ENCODE peak calls at places on chromosomes 4 and X, in eight cellular contexts. Z is GM23248; A is endodermal cell; V is HCT116; K is aorta; R is CD4-positive, CD25-positive, alpha-beta regulatory T cell; O is hepatocyte; N is CD8-positive, alpha-beta memory T cell. S is an unnamed sample.

GRCh38 chr4:41323706-41324105 is 67.0 kb downstream of the UCHL1 start:
- DNase-seq in Z (no peak), A (no peak), V (no peak), K (no peak), R (no peak), O (no peak), N (no peak), S (peak)

GRCh38 chrX:139739138-139739537 is 31.2 kb upstream of the MCF2 start:
- DNase-seq in Z (peak), A (no peak), V (no peak), K (no peak), R (no peak), O (no peak), N (no peak), S (no peak)

GRCh38 chrX:92213781-92214180 is 434.6 kb downstream of the PCDH11X start:
- DNase-seq in Z (no peak), A (no peak), V (no peak), K (no peak), R (no peak), O (no peak), N (no peak), S (no peak)

GRCh38 chr4:173211838-173212237 is 43.2 kb downstream of the GALNT7 start:
- DNase-seq in Z (peak), A (no peak), V (peak), K (no peak), R (no peak), O (peak), N (no peak), S (peak)

GRCh38 chr4:147981305-147981704 is 249.4 kb downstream of the ARHGAP10 start:
- DNase-seq in Z (peak), A (no peak), V (no peak), K (no peak), R (no peak), O (no peak), N (no peak), S (no peak)

GRCh38 chr4:7045961-7046921 is 3.1 kb downstream of the TADA2B start:
- DNase-seq in Z (peak), A (peak), V (no peak), K (peak), R (no peak), O (no peak), N (no peak), S (no peak)

GRCh38 chr4:8897768-8898167 is 26.1 kb upstream of the HMX1 start:
- DNase-seq in Z (peak), A (no peak), V (no peak), K (no peak), R (no peak), O (no peak), N (no peak), S (no peak)

GRCh38 chr4:52659016-52659721 is at the start of gene USP46:
- DNase-seq in Z (peak), A (peak), V (peak), K (peak), R (no peak), O (peak), N (peak), S (peak)

GRCh38 chr4:11079171-11079570 is 349.5 kb downstream of the HS3ST1 start:
- DNase-seq in Z (peak), A (no peak), V (no peak), K (no peak), R (no peak), O (no peak), N (no peak), S (no peak)

GRCh38 chrX:150086371-150086770 is 148.1 kb upstream of the EOLA2 start:
- DNase-seq in Z (no peak), A (no peak), V (no peak), K (no peak), R (no peak), O (no peak), N (no peak), S (no peak)

GRCh38 chr4:76232681-76233080 is 18.8 kb upstream of the FAM47E start:
- DNase-seq in Z (peak), A (no peak), V (no peak), K (no peak), R (no peak), O (no peak), N (no peak), S (no peak)

GRCh38 chr4:111639876-111640275 is 505.4 kb upstream of the FAM241A start:
- DNase-seq in Z (peak), A (no peak), V (no peak), K (no peak), R (no peak), O (peak), N (no peak), S (peak)

GRCh38 chrX:72026341-72027023 is 105.2 kb downstream of the RTL5 start:
- DNase-seq in Z (peak), A (peak), V (no peak), K (no peak), R (no peak), O (no peak), N (no peak), S (no peak)

GRCh38 chr4:3645711-3646221 is 113.5 kb upstream of the LRPAP1 start:
- DNase-seq in Z (no peak), A (no peak), V (no peak), K (no peak), R (no peak), O (no peak), N (no peak), S (no peak)

GRCh38 chr4:158938462-158939044 is 164.3 kb upstream of the RAPGEF2 start:
- DNase-seq in Z (peak), A (no peak), V (no peak), K (no peak), R (no peak), O (no peak), N (no peak), S (peak)

GRCh38 chrX:10756365-10756915 is 136.1 kb upstream of the MID1 start:
- DNase-seq in Z (peak), A (no peak), V (peak), K (no peak), R (no peak), O (peak), N (no peak), S (peak)

GRCh38 chrX:120305531-120306145 is 5.6 kb downstream of the TMEM255A start:
- DNase-seq in Z (no peak), A (peak), V (no peak), K (no peak), R (no peak), O (peak), N (no peak), S (no peak)

GRCh38 chr4:104490770-104491395 is 3.8 kb downstream of the CXXC4 start:
- DNase-seq in Z (peak), A (peak), V (no peak), K (peak), R (peak), O (peak), N (peak), S (peak)

GRCh38 chr4:55312491-55313101 is 33.4 kb upstream of the SRD5A3 start:
- DNase-seq in Z (peak), A (peak), V (peak), K (no peak), R (peak), O (peak), N (peak), S (peak)

GRCh38 chr4:113837397-113837796 is 75.9 kb upstream of the CAMK2D start:
- DNase-seq in Z (peak), A (no peak), V (no peak), K (no peak), R (no peak), O (peak), N (no peak), S (no peak)

GRCh38 chr4:39303871-39304270 is 62.3 kb downstream of the RFC1 start:
- DNase-seq in Z (no peak), A (no peak), V (no peak), K (no peak), R (no peak), O (no peak), N (no peak), S (no peak)

GRCh38 chrX:13376857-13377441 is 57.1 kb upstream of the ATXN3L start:
- DNase-seq in Z (peak), A (no peak), V (no peak), K (peak), R (no peak), O (peak), N (no peak), S (peak)

GRCh38 chr4:61064636-61065035 is 135.5 kb upstream of the ADGRL3 start:
- DNase-seq in Z (no peak), A (no peak), V (no peak), K (no peak), R (no peak), O (no peak), N (no peak), S (no peak)

GRCh38 chrX:139851730-139852129 is 81.1 kb downstream of the ATP11C start:
- DNase-seq in Z (peak), A (no peak), V (no peak), K (no peak), R (no peak), O (no peak), N (no peak), S (no peak)

GRCh38 chr4:181647396-181648107 is 595.6 kb upstream of the TENM3 start:
- DNase-seq in Z (peak), A (no peak), V (no peak), K (no peak), R (no peak), O (no peak), N (no peak), S (no peak)

GRCh38 chr4:137510866-137511265 is 21.4 kb downstream of the PCDH18 start:
- DNase-seq in Z (peak), A (no peak), V (peak), K (no peak), R (no peak), O (peak), N (no peak), S (peak)

GRCh38 chr4:70701271-70701670 is 12.9 kb downstream of the UTP3 start:
- DNase-seq in Z (no peak), A (no peak), V (no peak), K (no peak), R (no peak), O (no peak), N (no peak), S (no peak)

GRCh38 chr4:109998867-109999303 is 86.2 kb downstream of the EGF start:
- DNase-seq in Z (peak), A (no peak), V (peak), K (no peak), R (peak), O (peak), N (peak), S (peak)

GRCh38 chrX:103498786-103499185 is 20.5 kb downstream of the RAB40A start:
- DNase-seq in Z (no peak), A (no peak), V (no peak), K (no peak), R (no peak), O (no peak), N (no peak), S (no peak)

GRCh38 chr4:52051213-52051614 is at the start of gene SPATA18:
- DNase-seq in Z (peak), A (no peak), V (no peak), K (peak), R (no peak), O (peak), N (no peak), S (peak)

GRCh38 chrX:154827624-154828408 is 6.6 kb downstream of the SMIM9 start:
- DNase-seq in Z (no peak), A (no peak), V (no peak), K (no peak), R (peak), O (no peak), N (no peak), S (no peak)

GRCh38 chr4:44448548-44449443 is at the start of gene KCTD8:
- DNase-seq in Z (peak), A (peak), V (no peak), K (peak), R (peak), O (peak), N (peak), S (peak)

GRCh38 chr4:6621556-6621927 is 18.9 kb upstream of the MRFAP1 start:
- DNase-seq in Z (no peak), A (no peak), V (no peak), K (peak), R (no peak), O (no peak), N (no peak), S (no peak)

GRCh38 chr4:151417164-151417571 is 8.2 kb downstream of the FHIP1A start:
- DNase-seq in Z (no peak), A (no peak), V (no peak), K (no peak), R (no peak), O (no peak), N (no peak), S (no peak)

GRCh38 chrX:116292183-116292582 is 121.6 kb downstream of the AGTR2 start:
- DNase-seq in Z (no peak), A (no peak), V (no peak), K (no peak), R (no peak), O (no peak), N (no peak), S (no peak)

GRCh38 chr4:101693842-101694398 is 96.6 kb upstream of the BANK1 start:
- DNase-seq in Z (no peak), A (no peak), V (no peak), K (no peak), R (no peak), O (no peak), N (no peak), S (no peak)
- H3K27ac ChIP-seq in Z (no peak), A (no peak), V (no peak), K (no peak), R (no peak), O (no peak), N (no peak), S (no peak)

GRCh38 chrX:1212532-1212931 is at the start of gene CRLF2:
- DNase-seq in Z (peak), A (peak), V (peak), K (no peak), R (no peak), O (no peak), N (no peak), S (no peak)
- H3K4me3 ChIP-seq in Z (no peak), A (no peak), V (peak), K (no peak), R (peak), O (no peak), N (no peak), S (no peak)

DNA sequence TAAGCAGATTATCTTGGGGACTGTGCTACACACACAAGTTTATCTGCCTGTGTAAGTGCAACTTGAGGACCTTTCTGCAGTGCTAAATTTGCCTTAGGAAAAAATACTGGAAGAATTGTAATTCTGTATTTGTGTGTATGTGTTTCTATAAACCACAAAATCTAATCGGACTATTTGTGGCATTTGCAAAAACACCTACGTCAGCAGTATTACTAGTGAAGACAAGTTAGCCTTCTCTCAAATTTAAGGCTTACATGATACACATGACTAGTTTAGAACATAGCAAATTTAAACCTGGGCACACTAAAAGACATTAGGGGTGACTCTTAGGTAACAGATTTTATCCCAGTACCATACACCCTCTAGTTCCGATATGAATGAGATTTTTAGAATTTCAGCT is 176.5 kb downstream of the SNCA start:
- DNase-seq in Z (no peak), A (no peak), V (no peak), K (no peak), R (no peak), O (no peak), N (no peak), S (peak)
- H3K27ac ChIP-seq in Z (no peak), A (no peak), V (no peak), K (no peak), R (no peak), O (no peak), N (no peak), S (no peak)

DNA sequence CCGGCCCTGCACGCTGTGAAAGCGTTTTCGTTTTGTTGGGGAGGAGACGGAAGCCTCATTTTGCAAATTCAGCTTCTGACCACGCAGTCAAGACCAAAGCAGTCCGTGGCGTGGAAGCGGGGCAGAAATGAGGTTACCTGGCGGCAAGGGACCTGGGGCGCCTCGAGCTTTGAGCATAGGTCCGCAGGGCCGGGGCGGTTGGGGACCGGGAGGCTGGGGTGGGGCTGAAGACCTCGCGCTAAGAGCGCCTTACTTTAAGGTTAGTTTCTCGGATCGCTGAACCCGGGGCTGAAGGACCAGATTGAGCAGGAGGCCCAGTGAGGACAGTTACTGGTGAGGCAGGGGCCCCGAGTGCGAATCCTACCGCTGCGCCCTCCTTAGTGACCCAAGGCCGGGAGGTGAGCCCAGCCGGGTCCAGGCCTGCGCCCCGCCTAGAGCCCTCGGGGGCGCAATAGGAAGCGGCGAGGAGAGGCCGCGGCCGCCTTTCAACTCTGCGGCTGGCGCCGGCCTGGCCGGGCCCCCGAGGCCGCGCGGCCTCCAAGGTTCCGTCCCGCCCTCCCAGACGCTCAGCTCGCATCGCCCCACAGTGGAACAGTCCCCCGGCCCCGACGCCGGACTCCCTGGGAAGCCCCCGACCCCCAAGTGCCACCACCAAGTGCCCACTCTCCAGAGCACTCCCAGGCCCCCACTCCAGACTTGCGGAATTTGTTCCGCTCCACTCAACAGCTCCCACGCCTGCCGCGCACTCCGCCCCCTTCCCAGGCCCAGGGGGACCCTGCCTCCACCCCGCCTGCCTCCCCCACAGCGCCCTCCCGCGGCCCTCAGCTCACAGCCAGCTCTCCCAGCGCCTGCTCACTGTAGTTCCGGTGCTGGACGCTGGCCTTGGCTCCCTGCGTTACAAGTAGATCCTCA is 7.6 kb downstream of the MSX1 start:
- DNase-seq in Z (no peak), A (peak), V (no peak), K (no peak), R (no peak), O (peak), N (no peak), S (peak)
- H3K4me3 ChIP-seq in Z (peak), A (peak), V (no peak), K (no peak), R (no peak), O (no peak), N (no peak), S (peak)

GRCh38 chr4:74932010-74932409 is 906 bp upstream of the PARM1 start:
- DNase-seq in Z (no peak), A (no peak), V (no peak), K (no peak), R (no peak), O (no peak), N (no peak), S (no peak)

GRCh38 chr4:74932832-74933561 is at the start of gene PARM1:
- DNase-seq in Z (peak), A (peak), V (peak), K (peak), R (no peak), O (peak), N (no peak), S (peak)

GRCh38 chr4:74934822-74935326 is 2.0 kb downstream of the PARM1 start:
- DNase-seq in Z (peak), A (no peak), V (no peak), K (no peak), R (no peak), O (no peak), N (no peak), S (no peak)

GRCh38 chr4:74933562-74934015 is 673 bp downstream of the PARM1 start:
- DNase-seq in Z (peak), A (no peak), V (no peak), K (peak), R (no peak), O (peak), N (no peak), S (peak)

DNA sequence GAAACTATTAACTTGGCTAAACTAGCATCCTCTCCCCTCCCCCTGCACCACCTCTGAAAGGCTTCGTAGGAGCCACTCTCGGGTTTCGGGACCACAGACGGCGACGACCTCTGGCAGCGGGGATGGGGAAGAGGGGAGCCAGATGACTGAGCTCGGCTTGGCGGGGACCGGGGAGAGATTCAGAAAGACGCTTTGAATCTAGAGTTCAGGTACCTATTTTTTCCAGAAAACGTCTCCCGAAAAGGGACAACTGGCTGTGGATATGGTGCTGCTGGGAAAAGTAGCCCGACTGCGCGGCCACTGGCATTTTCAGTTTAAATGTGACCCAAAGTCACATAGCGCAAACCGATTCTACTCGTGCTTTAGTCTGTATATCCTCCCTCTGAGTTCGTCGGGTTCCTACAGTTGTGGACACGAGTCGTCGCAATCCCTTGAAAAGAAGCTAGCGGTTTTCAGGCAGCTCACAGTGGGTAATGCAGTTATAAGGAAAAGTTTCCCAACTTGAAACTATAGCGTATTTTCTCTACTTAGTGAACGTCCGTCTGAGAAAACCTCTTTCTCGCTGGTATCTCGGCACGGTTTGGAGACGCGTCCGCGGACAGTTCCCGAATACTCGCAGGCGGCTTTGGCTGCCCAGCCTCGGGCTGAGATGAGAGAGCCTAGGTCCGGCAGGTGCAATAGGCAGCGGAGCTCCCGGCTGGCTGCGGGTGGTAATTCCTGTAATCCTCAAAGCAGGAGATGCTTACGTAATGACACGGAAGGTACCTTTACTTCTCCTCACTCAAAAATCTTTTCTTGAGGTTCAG is 1.3 kb downstream of the PARM1 start:
- DNase-seq in Z (peak), A (peak), V (no peak), K (peak), R (no peak), O (peak), N (no peak), S (peak)
- H3K27ac ChIP-seq in Z (no peak), A (no peak), V (no peak), K (peak), R (no peak), O (peak), N (no peak), S (no peak)

GRCh38 chrX:17496407-17496806 is 121.4 kb downstream of the NHS start:
- DNase-seq in Z (no peak), A (no peak), V (no peak), K (no peak), R (no peak), O (no peak), N (no peak), S (no peak)

GRCh38 chrX:17497193-17497592 is 122.2 kb downstream of the NHS start:
- DNase-seq in Z (peak), A (no peak), V (no peak), K (no peak), R (no peak), O (no peak), N (no peak), S (no peak)

GRCh38 chrX:17495052-17495451 is 120.1 kb downstream of the NHS start:
- DNase-seq in Z (no peak), A (no peak), V (no peak), K (no peak), R (no peak), O (no peak), N (no peak), S (no peak)

GRCh38 chrX:17499512-17499911 is 124.5 kb downstream of the NHS start:
- DNase-seq in Z (no peak), A (peak), V (no peak), K (no peak), R (no peak), O (no peak), N (no peak), S (no peak)

DNA sequence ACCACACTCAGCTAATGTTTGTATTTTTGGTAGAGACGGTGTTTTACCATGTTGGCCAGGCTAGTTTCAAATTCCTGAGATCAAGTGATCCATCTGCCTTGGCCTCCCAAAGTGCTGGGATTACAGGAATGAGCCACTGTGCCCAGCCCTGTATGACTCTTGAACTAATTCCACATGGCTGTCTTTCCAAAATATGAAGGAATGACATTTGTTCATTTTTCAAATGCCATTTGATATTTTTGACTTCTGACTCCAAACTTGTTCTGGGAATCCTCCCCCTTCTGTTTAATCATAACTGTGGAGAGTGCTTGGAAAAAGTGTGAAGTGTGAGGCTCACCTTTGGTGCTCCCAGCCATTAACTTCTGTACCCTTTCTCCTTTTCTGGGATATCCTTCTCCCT is 119.2 kb downstream of the NHS start:
- DNase-seq in Z (no peak), A (no peak), V (no peak), K (no peak), R (no peak), O (no peak), N (no peak), S (no peak)
- H3K4me3 ChIP-seq in Z (no peak), A (no peak), V (no peak), K (no peak), R (no peak), O (no peak), N (no peak), S (no peak)